ENCODE peak calls at places on chromosomes 5 and 9, in six cellular contexts. L, R, W, F, X and A are unnamed samples.

GRCh38 chr9:114464652-114465051 is 40.6 kb downstream of the WHRN start:
- DNase-seq in W (no peak), F (no peak), L (no peak), R (no peak), X (no peak), A (no peak)

GRCh38 chr5:10975915-10976314 is 214.9 kb upstream of the DAP start:
- DNase-seq in W (peak; percentile 81), R (no peak), X (peak; percentile 28), L (no peak), F (no peak), A (no peak)

GRCh38 chr5:91232523-91232922 is 150.6 kb downstream of the ARRDC3 start:
- DNase-seq in R (no peak), F (no peak), W (no peak), X (no peak), L (no peak), A (no peak)

GRCh38 chr5:169331292-169331852 is 30.4 kb upstream of the SLIT3 start:
- DNase-seq in W (no peak), X (no peak), F (no peak), L (no peak), R (no peak), A (no peak)

GRCh38 chr5:145568581-145568980 is 266.6 kb downstream of the PRELID2 start:
- DNase-seq in X (peak; percentile 11), L (no peak), F (no peak), R (no peak), W (no peak), A (no peak)

GRCh38 chr9:95778957-95779356 is 96.5 kb upstream of the ERCC6L2 start:
- DNase-seq in L (no peak), X (peak; percentile 34), R (no peak), F (no peak), W (peak; percentile 30), A (no peak)

GRCh38 chr9:137352511-137353222 is 50.6 kb upstream of the NRARP start:
- DNase-seq in F (no peak), R (no peak), L (no peak), W (no peak), X (no peak), A (no peak)

GRCh38 chr9:76576344-76576743 is 117.4 kb downstream of the GCNT1 start:
- DNase-seq in L (peak; percentile 61), F (peak; percentile 53), X (peak; percentile 95), W (peak; percentile 94), R (peak; percentile 37), A (peak; percentile 86)

GRCh38 chr5:181217111-181217804 is 5.8 kb upstream of the TRIM41 start:
- DNase-seq in R (peak; percentile 27), W (peak; percentile 65), X (peak; percentile 61), F (peak; percentile 79), L (no peak), A (no peak)

GRCh38 chr5:102800427-102800826 is 45.3 kb downstream of the PAM start:
- DNase-seq in L (no peak), W (no peak), X (no peak), R (no peak), F (no peak), A (no peak)

GRCh38 chr9:16715404-16715803 is 155.1 kb downstream of the BNC2 start:
- DNase-seq in L (peak; percentile 65), W (no peak), F (no peak), X (no peak), R (no peak), A (peak; percentile 90)

GRCh38 chr5:149646564-149646963 is 65.3 kb downstream of the ARHGEF37 start:
- DNase-seq in X (no peak), R (no peak), L (no peak), W (no peak), F (peak; percentile 55), A (no peak)

GRCh38 chr9:6566409-6567139 is 79.0 kb downstream of the GLDC start:
- DNase-seq in L (peak; percentile 85), F (no peak), W (peak; percentile 91), R (no peak), X (peak; percentile 96), A (peak; percentile 83)

GRCh38 chr5:175466700-175467318 is 11.6 kb upstream of the SFXN1 start:
- DNase-seq in F (no peak), L (no peak), W (peak; percentile 53), X (no peak), R (no peak), A (no peak)

GRCh38 chr5:82111191-82111590 is 139.4 kb downstream of the ATG10 start:
- DNase-seq in W (peak; percentile 58), X (peak; percentile 66), R (no peak), F (no peak), L (no peak), A (peak; percentile 14)